ENCODE peak calls at places on chromosomes 16 and 17, in four cellular contexts. One of them, this sample, is unnamed.
A peak's percentile ranks its signal among the peaks of the same experiment; 100 is the strongest.

GRCh38 chr16:74601131-74601871 is 5.6 kb downstream of the GLG1 start:
- DNase-seq in HL-60: no peak
- DNase-seq in K562: no peak
- DNase-seq in prostate gland: no peak
- DNase-seq in this sample: no peak

GRCh38 chr17:27975146-27976011 is 67.1 kb upstream of the NLK start:
- DNase-seq in HL-60: no peak
- DNase-seq in K562: no peak
- DNase-seq in prostate gland: no peak
- DNase-seq in this sample: no peak

GRCh38 chr16:79013930-79014329 is 586.6 kb downstream of the MAF start:
- DNase-seq in HL-60: no peak
- DNase-seq in K562: no peak
- DNase-seq in prostate gland: no peak
- DNase-seq in this sample: no peak

GRCh38 chr16:58385218-58385773 is 7.0 kb upstream of the GINS3 start:
- DNase-seq in HL-60: no peak
- DNase-seq in K562: no peak
- DNase-seq in prostate gland: no peak
- DNase-seq in this sample: no peak

GRCh38 chr16:54873081-54873480 is 57.6 kb upstream of the IRX5 start:
- DNase-seq in HL-60: no peak
- DNase-seq in K562: no peak
- DNase-seq in prostate gland: no peak
- DNase-seq in this sample: no peak

GRCh38 chr16:66650707-66651473 is 45.7 kb downstream of the CMTM4 start:
- DNase-seq in HL-60: peak; percentile 59
- DNase-seq in K562: peak; percentile 81
- DNase-seq in prostate gland: peak; percentile 76
- DNase-seq in this sample: peak; percentile 76

GRCh38 chr16:57723170-57723569 is 12.4 kb upstream of the KATNB1 start:
- DNase-seq in HL-60: no peak
- DNase-seq in K562: peak; percentile 48
- DNase-seq in prostate gland: no peak
- DNase-seq in this sample: no peak

GRCh38 chr17:38585056-38585804 is 20.5 kb downstream of the SRCIN1 start:
- DNase-seq in HL-60: no peak
- DNase-seq in K562: peak; percentile 46
- DNase-seq in prostate gland: no peak
- DNase-seq in this sample: peak; percentile 73

GRCh38 chr16:84583995-84584394 is 33.9 kb downstream of the COTL1 start:
- DNase-seq in HL-60: no peak
- DNase-seq in K562: no peak
- DNase-seq in prostate gland: no peak
- DNase-seq in this sample: no peak

GRCh38 chr16:72428611-72429376 is 256.8 kb upstream of the PMFBP1 start:
- DNase-seq in HL-60: no peak
- DNase-seq in K562: no peak
- DNase-seq in prostate gland: no peak
- DNase-seq in this sample: no peak

GRCh38 chr17:40545660-40546059 is 19.6 kb downstream of the CCR7 start:
- DNase-seq in HL-60: no peak
- DNase-seq in K562: no peak
- DNase-seq in prostate gland: no peak
- DNase-seq in this sample: peak; percentile 15

GRCh38 chr16:24993722-24994686 is 21.2 kb downstream of the ARHGAP17 start:
- DNase-seq in HL-60: no peak
- DNase-seq in K562: peak; percentile 28
- DNase-seq in prostate gland: no peak
- DNase-seq in this sample: no peak

GRCh38 chr16:4006441-4006989 is 109.7 kb downstream of the ADCY9 start:
- DNase-seq in HL-60: no peak
- DNase-seq in K562: no peak
- DNase-seq in prostate gland: no peak
- DNase-seq in this sample: no peak

GRCh38 chr17:59331129-59331928 is at the start of gene YPEL2:
- DNase-seq in HL-60: peak; percentile 82
- DNase-seq in K562: peak; percentile 99
- DNase-seq in prostate gland: peak; percentile 98
- DNase-seq in this sample: peak; percentile 93

GRCh38 chr16:25996052-25996451 is 304.3 kb downstream of the HS3ST4 start:
- DNase-seq in HL-60: no peak
- DNase-seq in K562: peak; percentile 26
- DNase-seq in prostate gland: no peak
- DNase-seq in this sample: no peak

GRCh38 chr16:51139568-51139967 is 11.5 kb downstream of the SALL1 start:
- DNase-seq in HL-60: no peak
- DNase-seq in K562: no peak
- DNase-seq in prostate gland: no peak
- DNase-seq in this sample: no peak

GRCh38 chr16:50684823-50685455 is 3.8 kb upstream of the SNX20 start:
- DNase-seq in HL-60: peak; percentile 75
- DNase-seq in K562: no peak
- DNase-seq in prostate gland: no peak
- DNase-seq in this sample: no peak

GRCh38 chr17:1888741-1889140 is 58.9 kb downstream of the RPA1 start:
- DNase-seq in HL-60: no peak
- DNase-seq in K562: no peak
- DNase-seq in prostate gland: no peak
- DNase-seq in this sample: no peak

GRCh38 chr17:38421224-38421841 is 6.9 kb upstream of the ARHGAP23 start:
- DNase-seq in HL-60: no peak
- DNase-seq in K562: no peak
- DNase-seq in prostate gland: no peak
- DNase-seq in this sample: no peak

GRCh38 chr16:58652741-58653140 is 23.1 kb upstream of the CNOT1 start:
- DNase-seq in HL-60: no peak
- DNase-seq in K562: no peak
- DNase-seq in prostate gland: no peak
- DNase-seq in this sample: no peak

GRCh38 chr17:75367312-75367711 is 38.2 kb downstream of the GRB2 start:
- DNase-seq in HL-60: no peak
- DNase-seq in K562: no peak
- DNase-seq in prostate gland: no peak
- DNase-seq in this sample: no peak

GRCh38 chr16:47142469-47143328 is 1.0 kb downstream of the NETO2 start:
- DNase-seq in HL-60: no peak
- DNase-seq in K562: peak; percentile 56
- DNase-seq in prostate gland: no peak
- DNase-seq in this sample: no peak
- H3K27ac ChIP-seq in HL-60: peak overlapping the region; percentile 56
- H3K27ac ChIP-seq in K562: peak overlapping the region; percentile 81
- H3K27ac ChIP-seq in prostate gland: no peak overlapping the region
- H3K27ac ChIP-seq in this sample: peak overlapping the region; percentile 60

GRCh38 chr17:61543786-61544415 is 47.1 kb downstream of the NACA2 start:
- DNase-seq in HL-60: no peak
- DNase-seq in K562: no peak
- DNase-seq in prostate gland: no peak
- DNase-seq in this sample: no peak

GRCh38 chr17:61542027-61542426 is 49.0 kb downstream of the NACA2 start:
- DNase-seq in HL-60: no peak
- DNase-seq in K562: no peak
- DNase-seq in prostate gland: no peak
- DNase-seq in this sample: no peak

GRCh38 chr17:61540870-61541269 is 50.1 kb downstream of the NACA2 start:
- DNase-seq in HL-60: no peak
- DNase-seq in K562: no peak
- DNase-seq in prostate gland: no peak
- DNase-seq in this sample: no peak

GRCh38 chr17:61547113-61547512 is 43.9 kb downstream of the NACA2 start:
- DNase-seq in HL-60: no peak
- DNase-seq in K562: no peak
- DNase-seq in prostate gland: no peak
- DNase-seq in this sample: no peak

DNA sequence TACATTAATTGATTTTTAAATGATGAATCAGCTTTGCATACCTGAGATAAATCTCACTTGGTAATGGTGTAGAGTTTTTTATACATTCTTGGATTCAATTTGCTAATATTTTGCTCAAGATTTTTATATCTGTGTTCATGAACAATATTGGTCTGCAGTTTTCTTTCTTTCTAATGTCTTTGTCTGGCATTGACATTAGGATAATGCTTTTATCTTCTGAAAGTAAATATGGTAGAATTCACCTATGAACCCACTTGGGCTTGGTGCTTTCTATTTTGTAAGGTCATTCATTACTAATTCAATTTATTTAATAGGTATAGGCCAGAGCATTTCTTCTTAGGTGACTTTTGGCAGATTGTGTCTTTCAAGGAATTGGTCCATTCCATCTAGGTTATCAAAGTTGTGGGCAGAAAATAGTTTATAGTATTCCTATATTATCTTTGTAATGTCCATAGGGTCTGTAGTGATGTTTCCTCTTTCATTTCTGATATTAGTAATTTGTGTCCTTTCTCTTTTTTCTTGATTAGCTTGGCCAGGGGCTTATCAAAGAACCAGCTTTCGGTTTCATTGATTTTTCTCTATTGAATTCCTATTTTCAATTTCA is 45.6 kb downstream of the NACA2 start:
- DNase-seq in HL-60: no peak
- DNase-seq in K562: no peak
- DNase-seq in prostate gland: no peak
- DNase-seq in this sample: no peak
- H3K4me3 ChIP-seq in HL-60: no peak overlapping the region
- H3K4me3 ChIP-seq in K562: no peak overlapping the region
- H3K4me3 ChIP-seq in prostate gland: no peak overlapping the region
- H3K4me3 ChIP-seq in this sample: no peak overlapping the region

DNA sequence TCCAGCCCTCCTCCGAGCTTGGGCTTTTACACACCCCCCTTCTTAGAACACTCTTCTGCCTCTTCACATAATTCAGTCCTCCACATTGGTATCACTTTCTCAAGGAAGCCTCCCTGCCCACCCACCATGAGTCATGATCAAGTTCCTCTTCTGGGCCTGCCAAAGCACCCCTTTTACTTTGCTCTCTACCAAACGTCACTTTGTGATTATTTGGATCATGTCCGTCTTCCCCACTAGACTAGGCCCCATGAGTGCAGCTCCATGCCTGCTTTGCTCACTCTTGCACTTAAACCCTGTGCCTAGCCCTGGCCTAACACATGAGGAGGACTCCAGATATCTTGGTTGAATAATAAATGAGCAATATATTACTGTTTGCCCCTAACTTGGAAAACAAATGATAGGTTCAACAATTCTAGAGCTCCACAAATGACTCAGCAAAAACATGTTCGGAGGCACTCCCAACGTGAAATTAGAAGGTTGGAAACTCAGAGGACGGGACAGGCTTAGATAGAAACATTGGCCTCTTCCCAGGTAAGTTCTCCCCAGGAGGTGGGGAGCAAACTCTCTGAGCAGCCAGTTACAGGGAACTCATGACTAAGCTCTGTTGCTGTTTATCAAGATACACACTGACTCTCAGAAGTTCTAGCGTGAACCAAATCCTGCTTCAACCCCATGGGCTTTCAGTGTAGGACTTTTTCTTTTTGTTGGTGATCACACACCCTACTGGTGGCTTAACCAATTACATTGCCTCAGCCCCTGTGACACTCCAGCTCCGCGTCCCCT is 28.3 kb downstream of the G6PC1 start:
- DNase-seq in HL-60: peak; percentile 74
- DNase-seq in K562: peak; percentile 88
- DNase-seq in prostate gland: peak; percentile 15
- DNase-seq in this sample: no peak
- TF ChIP-seq POLR2AphosphoS5 in HL-60: peak; percentile 31
- TF ChIP-seq POLR2AphosphoS5 in K562: no peak
- TF ChIP-seq POLR2AphosphoS5 in prostate gland: peak; percentile 78
- TF ChIP-seq POLR2AphosphoS5 in this sample: no peak

GRCh38 chr17:42748202-42748905 is 3.5 kb upstream of the EZH1 start:
- DNase-seq in HL-60: no peak
- DNase-seq in K562: no peak
- DNase-seq in prostate gland: no peak
- DNase-seq in this sample: no peak
- H3K27ac ChIP-seq in HL-60: no peak overlapping the region
- H3K27ac ChIP-seq in K562: no peak overlapping the region
- H3K27ac ChIP-seq in prostate gland: peak overlapping the region; percentile 74
- H3K27ac ChIP-seq in this sample: peak overlapping the region; percentile 90

DNA sequence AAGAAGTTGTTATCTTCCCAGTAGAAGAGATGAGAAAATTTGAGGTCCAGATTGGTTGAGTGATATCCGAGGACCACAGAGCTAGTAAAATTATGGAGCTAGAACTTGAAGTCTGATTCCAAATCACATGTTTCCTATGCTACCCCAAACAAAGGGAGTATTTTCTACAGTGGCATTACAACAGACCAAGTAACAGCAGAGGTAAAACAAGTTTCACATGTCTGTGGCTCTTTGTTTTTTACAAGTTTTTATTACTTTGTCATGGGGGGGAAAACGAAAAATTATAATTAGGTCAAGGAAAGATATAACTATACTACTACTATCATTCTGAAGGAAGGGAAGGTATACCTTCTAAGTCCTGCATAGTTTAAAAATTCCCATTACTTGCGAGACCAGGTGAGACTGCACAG is 49.4 kb downstream of the KANSL1 start:
- DNase-seq in HL-60: no peak
- DNase-seq in K562: no peak
- DNase-seq in prostate gland: no peak
- DNase-seq in this sample: no peak
- H3K4me3 ChIP-seq in HL-60: no peak overlapping the region
- H3K4me3 ChIP-seq in K562: no peak overlapping the region
- H3K4me3 ChIP-seq in prostate gland: no peak overlapping the region
- H3K4me3 ChIP-seq in this sample: no peak overlapping the region

GRCh38 chr16:73473713-73474112 is 425.8 kb upstream of the ZFHX3 start:
- DNase-seq in HL-60: no peak
- DNase-seq in K562: no peak
- DNase-seq in prostate gland: no peak
- DNase-seq in this sample: no peak
- TF ChIP-seq POLR2AphosphoS5 in HL-60: no peak
- TF ChIP-seq POLR2AphosphoS5 in K562: no peak
- TF ChIP-seq POLR2AphosphoS5 in prostate gland: no peak
- TF ChIP-seq POLR2AphosphoS5 in this sample: no peak

GRCh38 chr16:86470964-86471363 is 39.4 kb upstream of the FOXF1 start:
- DNase-seq in HL-60: no peak
- DNase-seq in K562: no peak
- DNase-seq in prostate gland: no peak
- DNase-seq in this sample: no peak

GRCh38 chr16:86464044-86464443 is 46.3 kb upstream of the FOXF1 start:
- DNase-seq in HL-60: no peak
- DNase-seq in K562: no peak
- DNase-seq in prostate gland: no peak
- DNase-seq in this sample: no peak

GRCh38 chr16:86465434-86465833 is 44.9 kb upstream of the FOXF1 start:
- DNase-seq in HL-60: no peak
- DNase-seq in K562: no peak
- DNase-seq in prostate gland: no peak
- DNase-seq in this sample: no peak

GRCh38 chr16:86467490-86467889 is 42.8 kb upstream of the FOXF1 start:
- DNase-seq in HL-60: no peak
- DNase-seq in K562: no peak
- DNase-seq in prostate gland: no peak
- DNase-seq in this sample: no peak

GRCh38 chr16:86466695-86467406 is 43.5 kb upstream of the FOXF1 start:
- DNase-seq in HL-60: no peak
- DNase-seq in K562: no peak
- DNase-seq in prostate gland: no peak
- DNase-seq in this sample: no peak
- H3K27ac ChIP-seq in HL-60: no peak overlapping the region
- H3K27ac ChIP-seq in K562: no peak overlapping the region
- H3K27ac ChIP-seq in prostate gland: peak overlapping the region; percentile 57
- H3K27ac ChIP-seq in this sample: no peak overlapping the region